ENCODE peak calls at places on chromosomes 6 and 20, in four cellular contexts. J is tibial artery, A is hypothalamus, N is nephron progenitor cell. T is an unnamed sample.

GRCh38 chr20:51345601-51346101 is 196.9 kb downstream of the NFATC2 start:
- DNase-seq in N (no peak), J (peak; percentile 77), A (no peak), T (no peak)

GRCh38 chr6:107386904-107387303 is 72.5 kb downstream of the PDSS2 start:
- DNase-seq in J (no peak), N (no peak), A (no peak), T (no peak)

GRCh38 chr6:166903027-166903426 is 53.3 kb downstream of the RNASET2 start:
- DNase-seq in N (no peak), A (no peak), J (no peak), T (no peak)

GRCh38 chr6:85453052-85453451 is 3.2 kb downstream of the NT5E start:
- DNase-seq in J (no peak), N (no peak), A (no peak), T (no peak)

GRCh38 chr6:119627908-119628669 is 278.5 kb upstream of the MAN1A1 start:
- DNase-seq in N (no peak), J (no peak), A (no peak), T (no peak)

GRCh38 chr6:115214283-115214682 is 846.4 kb downstream of the FRK start:
- DNase-seq in A (no peak), J (no peak), N (no peak), T (no peak)

GRCh38 chr6:3001146-3001772 is 1.6 kb downstream of the NQO2 start:
- DNase-seq in N (no peak), J (no peak), A (no peak), T (no peak)

GRCh38 chr20:55375920-55376319 is 629.4 kb downstream of the CBLN4 start:
- DNase-seq in A (no peak), N (no peak), J (no peak), T (no peak)

GRCh38 chr20:5090191-5090590 is 29.6 kb downstream of the PCNA start:
- DNase-seq in A (no peak), N (no peak), J (no peak), T (no peak)

GRCh38 chr20:25489221-25489863 is 81.9 kb downstream of the GINS1 start:
- DNase-seq in N (no peak), A (no peak), J (no peak), T (no peak)

GRCh38 chr6:157222201-157222981 is 100.9 kb downstream of the TMEM242 start:
- DNase-seq in A (no peak), N (no peak), J (peak; percentile 63), T (no peak)

GRCh38 chr6:38853236-38853635 is 138.1 kb downstream of the DNAH8 start:
- DNase-seq in N (no peak), A (no peak), J (no peak), T (no peak)

GRCh38 chr6:436308-437041 is 44.9 kb downstream of the IRF4 start:
- DNase-seq in A (no peak), J (no peak), N (no peak), T (no peak)

GRCh38 chr20:41248371-41249024 is 69.0 kb downstream of the ZHX3 start:
- DNase-seq in N (no peak), J (no peak), A (no peak), T (no peak)

GRCh38 chr6:47277702-47278101 is 32.0 kb downstream of the TNFRSF21 start:
- DNase-seq in N (no peak), A (no peak), J (no peak), T (no peak)

GRCh38 chr6:27368202-27368601 is 20.4 kb upstream of the ZNF391 start:
- DNase-seq in J (no peak), A (no peak), N (no peak), T (no peak)

GRCh38 chr6:149234051-149234962 is 83.2 kb upstream of the TAB2 start:
- DNase-seq in N (no peak), A (no peak), J (no peak), T (no peak)

GRCh38 chr6:126600258-126600916 is 260.5 kb downstream of the CENPW start:
- DNase-seq in J (no peak), N (no peak), A (no peak), T (no peak)

GRCh38 chr6:45512594-45512993 is 134.9 kb upstream of the SUPT3H start:
- DNase-seq in J (no peak), N (no peak), A (no peak), T (no peak)

GRCh38 chr6:160137989-160138835 is 16.6 kb downstream of the SLC22A1 start:
- DNase-seq in A (no peak), J (peak; percentile 74), N (peak; percentile 64), T (no peak)

GRCh38 chr20:17965042-17965697 is 3.4 kb downstream of the SNX5 start:
- DNase-seq in J (no peak), A (no peak), N (no peak), T (no peak)

GRCh38 chr6:15526129-15526764 is 136.6 kb downstream of the DTNBP1 start:
- DNase-seq in J (no peak), N (no peak), A (no peak), T (no peak)

GRCh38 chr6:170173416-170173990 is 117.4 kb downstream of the DLL1 start:
- DNase-seq in A (no peak), J (peak; percentile 43), N (no peak), T (no peak)

GRCh38 chr20:62595491-62595890 is 46.8 kb upstream of the SLCO4A1 start:
- DNase-seq in J (no peak), N (peak; percentile 35), A (no peak), T (peak; percentile 57)

T was measured in left ventricle myocardium inferior.